ENCODE peak calls at places on chromosome 5, in eight cellular contexts. Q is brain microvascular endothelial cell, K is adrenal gland, S is non-pigmented ciliary epithelial cell, O is GM12891, G is iris pigment epithelial cell, E is RPMI8226, D is HTR-8/SVneo. F is an unnamed sample.

GRCh38 chr5:118553662-118554061 is 434.7 kb downstream of the DTWD2 start:
- DNase-seq in S (peak), Q (peak), K (no peak), D (no peak), G (peak), O (no peak), E (no peak), F (peak)

GRCh38 chr5:177306674-177307543 is 3.3 kb downstream of the PRELID1 start:
- DNase-seq in G (peak), S (no peak), Q (peak), O (no peak), E (no peak), K (no peak), D (no peak), F (peak)

GRCh38 chr5:149151717-149152116 is 10.4 kb downstream of the ABLIM3 start:
- DNase-seq in Q (no peak), O (no peak), K (no peak), S (no peak), G (no peak), D (no peak), E (no peak), F (peak)

GRCh38 chr5:132819468-132819867 is 6.4 kb downstream of the SOWAHA start:
- DNase-seq in G (no peak), K (no peak), Q (no peak), D (no peak), E (no peak), O (no peak), S (no peak), F (no peak)

GRCh38 chr5:171387970-171388815 is 544 bp downstream of the NPM1 start:
- DNase-seq in K (peak), O (peak), G (peak), Q (peak), S (no peak), E (peak), D (peak), F (peak)

GRCh38 chr5:123487298-123487697 is 24.7 kb upstream of the CSNK1G3 start:
- DNase-seq in Q (peak), S (no peak), O (no peak), G (peak), K (no peak), D (no peak), E (no peak), F (peak)

GRCh38 chr5:153400931-153401330 is 89.5 kb upstream of the GRIA1 start:
- DNase-seq in D (no peak), S (no peak), Q (no peak), E (no peak), G (no peak), O (no peak), K (no peak), F (no peak)

GRCh38 chr5:67222243-67223033 is 25.8 kb upstream of the CD180 start:
- DNase-seq in S (no peak), K (no peak), D (no peak), G (no peak), O (no peak), Q (no peak), E (no peak), F (no peak)

GRCh38 chr5:52894451-52894850 is 94.7 kb upstream of the ITGA2 start:
- DNase-seq in Q (no peak), D (no peak), S (no peak), E (no peak), G (no peak), O (no peak), K (no peak), F (no peak)

GRCh38 chr5:150484964-150485769 is 22.8 kb upstream of the NDST1 start:
- DNase-seq in S (no peak), K (no peak), G (no peak), D (no peak), E (no peak), O (no peak), Q (no peak), F (no peak)

GRCh38 chr5:154406231-154406630 is 39.6 kb upstream of the SAP30L start:
- DNase-seq in S (no peak), K (no peak), E (no peak), D (no peak), G (no peak), O (no peak), Q (no peak), F (no peak)

GRCh38 chr5:146849694-146850093 is 28.9 kb downstream of the PPP2R2B start:
- DNase-seq in O (no peak), S (no peak), E (no peak), Q (no peak), D (no peak), G (no peak), K (no peak), F (no peak)

GRCh38 chr5:11396867-11397266 is 507.4 kb downstream of the CTNND2 start:
- DNase-seq in S (no peak), K (no peak), O (no peak), D (no peak), E (no peak), Q (no peak), G (no peak), F (no peak)

GRCh38 chr5:148166550-148167283 is 1.6 kb upstream of the SPINK14 start:
- DNase-seq in D (no peak), G (no peak), O (no peak), K (no peak), Q (no peak), S (no peak), E (no peak), F (no peak)

GRCh38 chr5:7763621-7764072 is 87.3 kb downstream of the CFAP90 start:
- DNase-seq in E (no peak), D (no peak), K (peak), S (no peak), G (no peak), Q (no peak), O (no peak), F (no peak)

GRCh38 chr5:123089971-123090640 is 1.1 kb downstream of the PRDM6 start:
- DNase-seq in O (no peak), D (peak), K (no peak), E (peak), S (no peak), G (peak), Q (no peak), F (peak)